ENCODE peak calls at places on chromosomes 5 and 9, in eight cellular contexts. One of them, this sample, is unnamed.

GRCh38 chr5:175059687-175060194 is 335.4 kb downstream of the MSX2 start:
- DNase-seq in OCI-LY7: no peak
- DNase-seq in GM12878: no peak
- DNase-seq in neuronal stem cell: peak
- DNase-seq in PC-9: no peak
- DNase-seq in Karpas-422: no peak
- DNase-seq in trophoblast cell: no peak
- DNase-seq in IMR-90: peak
- DNase-seq in this sample: no peak

GRCh38 chr9:113807173-113808061 is 68.7 kb upstream of the ZNF618 start:
- DNase-seq in OCI-LY7: peak
- DNase-seq in GM12878: no peak
- DNase-seq in neuronal stem cell: peak
- DNase-seq in PC-9: no peak
- DNase-seq in Karpas-422: peak
- DNase-seq in trophoblast cell: peak
- DNase-seq in IMR-90: peak
- DNase-seq in this sample: peak

GRCh38 chr9:32706004-32706749 is 70.7 kb upstream of the TAF1L start:
- DNase-seq in OCI-LY7: no peak
- DNase-seq in GM12878: no peak
- DNase-seq in neuronal stem cell: no peak
- DNase-seq in PC-9: no peak
- DNase-seq in Karpas-422: peak
- DNase-seq in trophoblast cell: no peak
- DNase-seq in IMR-90: peak
- DNase-seq in this sample: peak

GRCh38 chr5:61228229-61228628 is 66.0 kb upstream of the SMIM15 start:
- DNase-seq in OCI-LY7: no peak
- DNase-seq in GM12878: no peak
- DNase-seq in neuronal stem cell: no peak
- DNase-seq in PC-9: no peak
- DNase-seq in Karpas-422: no peak
- DNase-seq in trophoblast cell: no peak
- DNase-seq in IMR-90: no peak
- DNase-seq in this sample: no peak

GRCh38 chr5:45385321-45386058 is 310.7 kb downstream of the HCN1 start:
- DNase-seq in OCI-LY7: no peak
- DNase-seq in GM12878: no peak
- DNase-seq in neuronal stem cell: no peak
- DNase-seq in PC-9: no peak
- DNase-seq in Karpas-422: no peak
- DNase-seq in trophoblast cell: no peak
- DNase-seq in IMR-90: peak
- DNase-seq in this sample: peak

GRCh38 chr5:78776637-78777036 is 128.1 kb upstream of the LHFPL2 start:
- DNase-seq in OCI-LY7: no peak
- DNase-seq in GM12878: no peak
- DNase-seq in neuronal stem cell: no peak
- DNase-seq in PC-9: peak
- DNase-seq in Karpas-422: no peak
- DNase-seq in trophoblast cell: no peak
- DNase-seq in IMR-90: no peak
- DNase-seq in this sample: peak

GRCh38 chr5:75584641-75585040 is 26.6 kb upstream of the ANKDD1B start:
- DNase-seq in OCI-LY7: no peak
- DNase-seq in GM12878: no peak
- DNase-seq in neuronal stem cell: no peak
- DNase-seq in PC-9: no peak
- DNase-seq in Karpas-422: no peak
- DNase-seq in trophoblast cell: no peak
- DNase-seq in IMR-90: no peak
- DNase-seq in this sample: peak

GRCh38 chr5:34001231-34001935 is 6.5 kb downstream of the AMACR start:
- DNase-seq in OCI-LY7: no peak
- DNase-seq in GM12878: no peak
- DNase-seq in neuronal stem cell: no peak
- DNase-seq in PC-9: no peak
- DNase-seq in Karpas-422: no peak
- DNase-seq in trophoblast cell: no peak
- DNase-seq in IMR-90: peak
- DNase-seq in this sample: peak

GRCh38 chr5:132074772-132075718 is 1.5 kb downstream of the CSF2 start:
- DNase-seq in OCI-LY7: no peak
- DNase-seq in GM12878: no peak
- DNase-seq in neuronal stem cell: no peak
- DNase-seq in PC-9: no peak
- DNase-seq in Karpas-422: no peak
- DNase-seq in trophoblast cell: no peak
- DNase-seq in IMR-90: no peak
- DNase-seq in this sample: no peak

GRCh38 chr5:160787247-160787646 is 64.8 kb downstream of the ATP10B start:
- DNase-seq in OCI-LY7: peak
- DNase-seq in GM12878: peak
- DNase-seq in neuronal stem cell: no peak
- DNase-seq in PC-9: no peak
- DNase-seq in Karpas-422: peak
- DNase-seq in trophoblast cell: no peak
- DNase-seq in IMR-90: no peak
- DNase-seq in this sample: peak

GRCh38 chr9:123645126-123645525 is 284.8 kb downstream of the DENND1A start:
- DNase-seq in OCI-LY7: no peak
- DNase-seq in GM12878: no peak
- DNase-seq in neuronal stem cell: no peak
- DNase-seq in PC-9: no peak
- DNase-seq in Karpas-422: no peak
- DNase-seq in trophoblast cell: no peak
- DNase-seq in IMR-90: no peak
- DNase-seq in this sample: no peak

GRCh38 chr5:2874099-2874498 is 122.6 kb upstream of the IRX2 start:
- DNase-seq in OCI-LY7: no peak
- DNase-seq in GM12878: no peak
- DNase-seq in neuronal stem cell: no peak
- DNase-seq in PC-9: no peak
- DNase-seq in Karpas-422: no peak
- DNase-seq in trophoblast cell: no peak
- DNase-seq in IMR-90: no peak
- DNase-seq in this sample: no peak

GRCh38 chr5:179858586-179859427 is at the start of gene MRNIP:
- DNase-seq in OCI-LY7: peak
- DNase-seq in GM12878: peak
- DNase-seq in neuronal stem cell: peak
- DNase-seq in PC-9: peak
- DNase-seq in Karpas-422: peak
- DNase-seq in trophoblast cell: peak
- DNase-seq in IMR-90: peak
- DNase-seq in this sample: peak
- H2AFZ ChIP-seq in OCI-LY7: peak
- H2AFZ ChIP-seq in GM12878: peak
- H2AFZ ChIP-seq in neuronal stem cell: peak
- H2AFZ ChIP-seq in PC-9: peak
- H2AFZ ChIP-seq in Karpas-422: peak
- H2AFZ ChIP-seq in trophoblast cell: peak
- H2AFZ ChIP-seq in IMR-90: peak
- H2AFZ ChIP-seq in this sample: peak

GRCh38 chr5:181056431-181056830 is 16.4 kb downstream of the BTNL9 start:
- DNase-seq in OCI-LY7: no peak
- DNase-seq in GM12878: no peak
- DNase-seq in neuronal stem cell: no peak
- DNase-seq in PC-9: no peak
- DNase-seq in Karpas-422: no peak
- DNase-seq in trophoblast cell: no peak
- DNase-seq in IMR-90: no peak
- DNase-seq in this sample: no peak

GRCh38 chr5:181058786-181059296 is 18.8 kb downstream of the BTNL9 start:
- DNase-seq in OCI-LY7: no peak
- DNase-seq in GM12878: no peak
- DNase-seq in neuronal stem cell: no peak
- DNase-seq in PC-9: no peak
- DNase-seq in Karpas-422: no peak
- DNase-seq in trophoblast cell: no peak
- DNase-seq in IMR-90: no peak
- DNase-seq in this sample: no peak

GRCh38 chr5:181059297-181060230 is 19.5 kb downstream of the BTNL9 start:
- DNase-seq in OCI-LY7: no peak
- DNase-seq in GM12878: no peak
- DNase-seq in neuronal stem cell: no peak
- DNase-seq in PC-9: no peak
- DNase-seq in Karpas-422: no peak
- DNase-seq in trophoblast cell: no peak
- DNase-seq in IMR-90: no peak
- DNase-seq in this sample: no peak

GRCh38 chr5:181060231-181060590 is 20.1 kb downstream of the BTNL9 start:
- DNase-seq in OCI-LY7: no peak
- DNase-seq in GM12878: no peak
- DNase-seq in neuronal stem cell: no peak
- DNase-seq in PC-9: no peak
- DNase-seq in Karpas-422: no peak
- DNase-seq in trophoblast cell: no peak
- DNase-seq in IMR-90: no peak
- DNase-seq in this sample: no peak

GRCh38 chr5:181058321-181058720 is 18.3 kb downstream of the BTNL9 start:
- DNase-seq in OCI-LY7: no peak
- DNase-seq in GM12878: no peak
- DNase-seq in neuronal stem cell: no peak
- DNase-seq in PC-9: no peak
- DNase-seq in Karpas-422: no peak
- DNase-seq in trophoblast cell: no peak
- DNase-seq in IMR-90: no peak
- DNase-seq in this sample: no peak
- H3K4me2 ChIP-seq in OCI-LY7: no peak
- H3K4me2 ChIP-seq in GM12878: no peak
- H3K4me2 ChIP-seq in neuronal stem cell: no peak
- H3K4me2 ChIP-seq in PC-9: no peak
- H3K4me2 ChIP-seq in Karpas-422: no peak
- H3K4me2 ChIP-seq in trophoblast cell: no peak
- H3K4me2 ChIP-seq in IMR-90: no peak
- H3K4me2 ChIP-seq in this sample: no peak

DNA sequence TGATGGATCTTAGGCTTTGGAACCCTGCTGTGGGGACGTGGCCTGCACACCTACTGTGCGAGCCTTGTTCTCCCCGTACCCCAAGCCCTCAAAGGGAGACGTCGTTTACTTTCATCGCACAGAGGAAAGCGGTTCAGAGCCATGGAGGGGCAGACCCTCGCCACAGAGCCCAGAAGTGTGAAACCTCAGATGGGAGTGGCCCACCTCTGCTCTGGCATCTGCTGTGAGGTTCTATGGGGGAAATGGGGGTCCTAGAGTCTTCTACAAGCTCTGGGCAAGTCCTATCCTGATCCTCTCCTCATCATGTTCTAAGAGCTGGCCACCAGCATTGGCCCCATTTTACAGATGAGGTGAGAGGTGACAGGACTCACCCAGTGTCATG is 3.7 kb upstream of the RNF44 start:
- DNase-seq in OCI-LY7: no peak
- DNase-seq in GM12878: no peak
- DNase-seq in neuronal stem cell: no peak
- DNase-seq in PC-9: no peak
- DNase-seq in Karpas-422: no peak
- DNase-seq in trophoblast cell: no peak
- DNase-seq in IMR-90: no peak
- DNase-seq in this sample: no peak
- H2AFZ ChIP-seq in OCI-LY7: peak
- H2AFZ ChIP-seq in GM12878: peak
- H2AFZ ChIP-seq in neuronal stem cell: no peak
- H2AFZ ChIP-seq in PC-9: no peak
- H2AFZ ChIP-seq in Karpas-422: no peak
- H2AFZ ChIP-seq in trophoblast cell: peak
- H2AFZ ChIP-seq in IMR-90: peak
- H2AFZ ChIP-seq in this sample: no peak

GRCh38 chr5:67094476-67095300 is 101.9 kb downstream of the CD180 start:
- DNase-seq in OCI-LY7: no peak
- DNase-seq in GM12878: no peak
- DNase-seq in neuronal stem cell: no peak
- DNase-seq in PC-9: no peak
- DNase-seq in Karpas-422: no peak
- DNase-seq in trophoblast cell: no peak
- DNase-seq in IMR-90: peak
- DNase-seq in this sample: no peak
- H3K4me2 ChIP-seq in OCI-LY7: no peak
- H3K4me2 ChIP-seq in GM12878: no peak
- H3K4me2 ChIP-seq in neuronal stem cell: no peak
- H3K4me2 ChIP-seq in PC-9: no peak
- H3K4me2 ChIP-seq in Karpas-422: no peak
- H3K4me2 ChIP-seq in trophoblast cell: peak
- H3K4me2 ChIP-seq in IMR-90: peak
- H3K4me2 ChIP-seq in this sample: no peak

DNA sequence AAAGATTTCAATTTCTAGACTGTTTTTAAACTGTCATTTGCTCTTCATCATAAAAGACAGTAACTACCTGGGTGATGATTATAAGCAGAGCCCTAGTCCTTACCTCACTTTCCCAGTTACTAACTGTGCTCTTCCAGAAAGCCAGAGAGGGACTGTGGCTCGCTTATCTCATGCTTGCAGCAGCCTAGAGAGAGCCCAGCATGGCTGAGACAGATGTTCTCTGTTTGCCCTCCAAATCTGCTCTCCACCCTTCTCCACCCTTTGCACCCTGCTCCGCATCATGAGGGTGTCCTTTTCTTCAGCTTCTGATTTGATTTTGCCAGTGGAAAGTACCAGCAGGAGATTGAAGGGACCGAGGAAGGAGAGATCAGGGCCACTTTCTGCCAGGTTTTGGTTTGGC is 61.2 kb upstream of the SELENOP start:
- DNase-seq in OCI-LY7: no peak
- DNase-seq in GM12878: no peak
- DNase-seq in neuronal stem cell: no peak
- DNase-seq in PC-9: no peak
- DNase-seq in Karpas-422: no peak
- DNase-seq in trophoblast cell: no peak
- DNase-seq in IMR-90: no peak
- DNase-seq in this sample: no peak
- H2AFZ ChIP-seq in OCI-LY7: no peak
- H2AFZ ChIP-seq in GM12878: no peak
- H2AFZ ChIP-seq in neuronal stem cell: no peak
- H2AFZ ChIP-seq in PC-9: no peak
- H2AFZ ChIP-seq in Karpas-422: no peak
- H2AFZ ChIP-seq in trophoblast cell: no peak
- H2AFZ ChIP-seq in IMR-90: no peak
- H2AFZ ChIP-seq in this sample: no peak